ENCODE peak calls at places on chromosome 11, in eight cellular contexts. One of them, this sample, is unnamed.
A peak's percentile ranks its signal among the peaks of the same experiment; 100 is the strongest.

GRCh38 chr11:77377734-77378133 is 76.2 kb upstream of the GDPD4 start:
- DNase-seq in adrenal gland: no peak
- DNase-seq in C1 segment of cervical spinal cord: no peak
- DNase-seq in fibroblast of pulmonary artery: peak; percentile 11
- DNase-seq in astrocyte of the hippocampus: no peak
- DNase-seq in endothelial cell: peak; percentile 3
- DNase-seq in HFF-Myc: no peak
- DNase-seq in KBM-7: peak; percentile 11
- DNase-seq in this sample: no peak

GRCh38 chr11:11605181-11605580 is 16.6 kb downstream of the GALNT18 start:
- DNase-seq in adrenal gland: no peak
- DNase-seq in C1 segment of cervical spinal cord: no peak
- DNase-seq in fibroblast of pulmonary artery: no peak
- DNase-seq in astrocyte of the hippocampus: no peak
- DNase-seq in endothelial cell: no peak
- DNase-seq in HFF-Myc: no peak
- DNase-seq in KBM-7: no peak
- DNase-seq in this sample: no peak

GRCh38 chr11:64611961-64612646 is 21.1 kb downstream of the SLC22A12 start:
- DNase-seq in adrenal gland: no peak
- DNase-seq in C1 segment of cervical spinal cord: no peak
- DNase-seq in fibroblast of pulmonary artery: no peak
- DNase-seq in astrocyte of the hippocampus: no peak
- DNase-seq in endothelial cell: no peak
- DNase-seq in HFF-Myc: no peak
- DNase-seq in KBM-7: peak; percentile 35
- DNase-seq in this sample: no peak

GRCh38 chr11:45684440-45684839 is 19.0 kb upstream of the CHST1 start:
- DNase-seq in adrenal gland: no peak
- DNase-seq in C1 segment of cervical spinal cord: no peak
- DNase-seq in fibroblast of pulmonary artery: no peak
- DNase-seq in astrocyte of the hippocampus: no peak
- DNase-seq in endothelial cell: no peak
- DNase-seq in HFF-Myc: no peak
- DNase-seq in KBM-7: no peak
- DNase-seq in this sample: no peak

GRCh38 chr11:28049338-28050216 is 58.4 kb downstream of the KIF18A start:
- DNase-seq in adrenal gland: no peak
- DNase-seq in C1 segment of cervical spinal cord: no peak
- DNase-seq in fibroblast of pulmonary artery: peak; percentile 32
- DNase-seq in astrocyte of the hippocampus: peak; percentile 35
- DNase-seq in endothelial cell: no peak
- DNase-seq in HFF-Myc: peak; percentile 66
- DNase-seq in KBM-7: no peak
- DNase-seq in this sample: no peak

GRCh38 chr11:33649944-33650343 is 50.7 kb downstream of the C11orf91 start:
- DNase-seq in adrenal gland: no peak
- DNase-seq in C1 segment of cervical spinal cord: no peak
- DNase-seq in fibroblast of pulmonary artery: no peak
- DNase-seq in astrocyte of the hippocampus: no peak
- DNase-seq in endothelial cell: no peak
- DNase-seq in HFF-Myc: no peak
- DNase-seq in KBM-7: no peak
- DNase-seq in this sample: no peak

GRCh38 chr11:69301491-69302401 is 7.8 kb downstream of the MYEOV start:
- DNase-seq in adrenal gland: peak; percentile 60
- DNase-seq in C1 segment of cervical spinal cord: no peak
- DNase-seq in fibroblast of pulmonary artery: peak; percentile 63
- DNase-seq in astrocyte of the hippocampus: peak; percentile 89
- DNase-seq in endothelial cell: no peak
- DNase-seq in HFF-Myc: peak; percentile 88
- DNase-seq in KBM-7: no peak
- DNase-seq in this sample: no peak

GRCh38 chr11:121249039-121249663 is 43.4 kb upstream of the SC5D start:
- DNase-seq in adrenal gland: no peak
- DNase-seq in C1 segment of cervical spinal cord: no peak
- DNase-seq in fibroblast of pulmonary artery: peak; percentile 63
- DNase-seq in astrocyte of the hippocampus: peak; percentile 72
- DNase-seq in endothelial cell: no peak
- DNase-seq in HFF-Myc: no peak
- DNase-seq in KBM-7: peak; percentile 31
- DNase-seq in this sample: peak; percentile 18

GRCh38 chr11:8258771-8259170 is 4.9 kb downstream of the LMO1 start:
- DNase-seq in adrenal gland: no peak
- DNase-seq in C1 segment of cervical spinal cord: no peak
- DNase-seq in fibroblast of pulmonary artery: no peak
- DNase-seq in astrocyte of the hippocampus: peak; percentile 79
- DNase-seq in endothelial cell: no peak
- DNase-seq in HFF-Myc: no peak
- DNase-seq in KBM-7: no peak
- DNase-seq in this sample: no peak

GRCh38 chr11:61149624-61150615 is 11.3 kb downstream of the VPS37C start:
- DNase-seq in adrenal gland: no peak
- DNase-seq in C1 segment of cervical spinal cord: no peak
- DNase-seq in fibroblast of pulmonary artery: peak; percentile 60
- DNase-seq in astrocyte of the hippocampus: no peak
- DNase-seq in endothelial cell: no peak
- DNase-seq in HFF-Myc: no peak
- DNase-seq in KBM-7: no peak
- DNase-seq in this sample: no peak

GRCh38 chr11:67022341-67022933 is 497 bp upstream of the SYT12 start:
- DNase-seq in adrenal gland: peak; percentile 56
- DNase-seq in C1 segment of cervical spinal cord: no peak
- DNase-seq in fibroblast of pulmonary artery: peak; percentile 68
- DNase-seq in astrocyte of the hippocampus: peak; percentile 80
- DNase-seq in endothelial cell: no peak
- DNase-seq in HFF-Myc: no peak
- DNase-seq in KBM-7: no peak
- DNase-seq in this sample: no peak

GRCh38 chr11:213111-213510 is 5.6 kb downstream of the RIC8A start:
- DNase-seq in adrenal gland: peak; percentile 15
- DNase-seq in C1 segment of cervical spinal cord: no peak
- DNase-seq in fibroblast of pulmonary artery: no peak
- DNase-seq in astrocyte of the hippocampus: no peak
- DNase-seq in endothelial cell: no peak
- DNase-seq in HFF-Myc: no peak
- DNase-seq in KBM-7: no peak
- DNase-seq in this sample: no peak

GRCh38 chr11:17541330-17541885 is 2.8 kb downstream of the USH1C start:
- DNase-seq in adrenal gland: no peak
- DNase-seq in C1 segment of cervical spinal cord: no peak
- DNase-seq in fibroblast of pulmonary artery: no peak
- DNase-seq in astrocyte of the hippocampus: no peak
- DNase-seq in endothelial cell: no peak
- DNase-seq in HFF-Myc: no peak
- DNase-seq in KBM-7: no peak
- DNase-seq in this sample: no peak

GRCh38 chr11:133830931-133831907 is 14.1 kb downstream of the SPATA19 start:
- DNase-seq in adrenal gland: no peak
- DNase-seq in C1 segment of cervical spinal cord: no peak
- DNase-seq in fibroblast of pulmonary artery: no peak
- DNase-seq in astrocyte of the hippocampus: no peak
- DNase-seq in endothelial cell: no peak
- DNase-seq in HFF-Myc: no peak
- DNase-seq in KBM-7: no peak
- DNase-seq in this sample: no peak

GRCh38 chr11:90867416-90867815 is 644.6 kb upstream of the CHORDC1 start:
- DNase-seq in adrenal gland: no peak
- DNase-seq in C1 segment of cervical spinal cord: no peak
- DNase-seq in fibroblast of pulmonary artery: no peak
- DNase-seq in astrocyte of the hippocampus: no peak
- DNase-seq in endothelial cell: no peak
- DNase-seq in HFF-Myc: no peak
- DNase-seq in KBM-7: no peak
- DNase-seq in this sample: no peak

GRCh38 chr11:11731311-11732083 is 109.7 kb upstream of the GALNT18 start:
- DNase-seq in adrenal gland: peak; percentile 24
- DNase-seq in C1 segment of cervical spinal cord: no peak
- DNase-seq in fibroblast of pulmonary artery: peak; percentile 4
- DNase-seq in astrocyte of the hippocampus: peak; percentile 81
- DNase-seq in endothelial cell: no peak
- DNase-seq in HFF-Myc: no peak
- DNase-seq in KBM-7: no peak
- DNase-seq in this sample: no peak

GRCh38 chr11:15468471-15468870 is 353.7 kb downstream of the INSC start:
- DNase-seq in adrenal gland: no peak
- DNase-seq in C1 segment of cervical spinal cord: no peak
- DNase-seq in fibroblast of pulmonary artery: no peak
- DNase-seq in astrocyte of the hippocampus: peak; percentile 30
- DNase-seq in endothelial cell: no peak
- DNase-seq in HFF-Myc: no peak
- DNase-seq in KBM-7: no peak
- DNase-seq in this sample: no peak

GRCh38 chr11:65363770-65364169 is 9.2 kb downstream of the TIGD3 start:
- DNase-seq in adrenal gland: no peak
- DNase-seq in C1 segment of cervical spinal cord: no peak
- DNase-seq in fibroblast of pulmonary artery: no peak
- DNase-seq in astrocyte of the hippocampus: no peak
- DNase-seq in endothelial cell: no peak
- DNase-seq in HFF-Myc: no peak
- DNase-seq in KBM-7: no peak
- DNase-seq in this sample: no peak

GRCh38 chr11:2402106-2402505 is 1.6 kb downstream of the TSSC4 start:
- DNase-seq in adrenal gland: no peak
- DNase-seq in C1 segment of cervical spinal cord: no peak
- DNase-seq in fibroblast of pulmonary artery: no peak
- DNase-seq in astrocyte of the hippocampus: no peak
- DNase-seq in endothelial cell: no peak
- DNase-seq in HFF-Myc: no peak
- DNase-seq in KBM-7: no peak
- DNase-seq in this sample: no peak

GRCh38 chr11:64887757-64888405 is 9.5 kb upstream of the EHD1 start:
- DNase-seq in adrenal gland: peak; percentile 79
- DNase-seq in C1 segment of cervical spinal cord: no peak
- DNase-seq in fibroblast of pulmonary artery: peak; percentile 57
- DNase-seq in astrocyte of the hippocampus: peak; percentile 85
- DNase-seq in endothelial cell: peak; percentile 86
- DNase-seq in HFF-Myc: no peak
- DNase-seq in KBM-7: peak; percentile 84
- DNase-seq in this sample: no peak

GRCh38 chr11:17779861-17780594 is 45.4 kb downstream of the KCNC1 start:
- DNase-seq in adrenal gland: no peak
- DNase-seq in C1 segment of cervical spinal cord: no peak
- DNase-seq in fibroblast of pulmonary artery: no peak
- DNase-seq in astrocyte of the hippocampus: no peak
- DNase-seq in endothelial cell: no peak
- DNase-seq in HFF-Myc: no peak
- DNase-seq in KBM-7: no peak
- DNase-seq in this sample: no peak

This sample was measured in amniotic stem cell.